ENCODE peak calls at places on chromosomes 2 and 18, in five cellular contexts. U, H, Y, V and M are unnamed samples.

GRCh38 chr2:152826880-152827279 is 108.5 kb downstream of the ARL6IP6 start:
- DNase-seq in Y (peak), V (no peak), H (no peak), U (no peak), M (no peak)

GRCh38 chr18:42141439-42141838 is 186.4 kb downstream of the PIK3C3 start:
- DNase-seq in U (no peak), H (no peak), Y (no peak), V (no peak), M (no peak)

GRCh38 chr2:225124311-225124832 is 82.1 kb upstream of the DOCK10 start:
- DNase-seq in H (no peak), Y (no peak), V (no peak), U (no peak), M (no peak)

GRCh38 chr2:157415632-157416101 is 28.2 kb downstream of the CYTIP start:
- DNase-seq in U (no peak), H (no peak), V (no peak), Y (no peak), M (no peak)

GRCh38 chr2:129761569-129762021 is 217.9 kb upstream of the RAB6C start:
- DNase-seq in H (no peak), V (no peak), U (no peak), Y (no peak), M (no peak)

GRCh38 chr2:202165945-202166344 is 72.5 kb downstream of the SUMO1 start:
- DNase-seq in Y (no peak), U (no peak), H (no peak), V (no peak), M (no peak)

GRCh38 chr2:98705333-98705617 is 25.7 kb downstream of the MGAT4A start:
- DNase-seq in V (no peak), U (no peak), H (peak), Y (no peak), M (no peak)

GRCh38 chr2:190682168-190682567 is 33.3 kb downstream of the NAB1 start:
- DNase-seq in U (no peak), Y (no peak), V (no peak), H (no peak), M (no peak)

GRCh38 chr2:105769504-105769903 is 24.8 kb downstream of the NCK2 start:
- DNase-seq in V (no peak), H (no peak), U (no peak), Y (no peak), M (no peak)

GRCh38 chr2:241070811-241071676 is 31.0 kb downstream of the MTERF4 start:
- DNase-seq in Y (no peak), H (no peak), V (no peak), U (peak), M (no peak)

GRCh38 chr2:64354857-64355680 is 98.9 kb upstream of the LGALSL start:
- DNase-seq in V (peak), Y (no peak), H (no peak), U (no peak), M (no peak)

GRCh38 chr2:85504434-85505261 is 34.3 kb upstream of the MAT2A start:
- DNase-seq in H (no peak), V (peak), U (peak), Y (no peak), M (peak)

GRCh38 chr2:169819106-169819505 is 5.6 kb downstream of the METTL5 start:
- DNase-seq in V (no peak), H (no peak), Y (no peak), U (no peak), M (no peak)

GRCh38 chr2:217981084-217981730 is 21.6 kb downstream of the TNS1 start:
- DNase-seq in V (no peak), H (no peak), Y (no peak), U (no peak), M (no peak)

GRCh38 chr2:98730053-98730850 is 680 bp downstream of the MGAT4A start:
- DNase-seq in V (no peak), H (peak), Y (peak), U (peak), M (peak)

GRCh38 chr2:58834404-58834803 is 593.3 kb upstream of the FANCL start:
- DNase-seq in V (no peak), H (no peak), U (no peak), Y (no peak), M (peak)

GRCh38 chr2:143083636-143084035 is 45.6 kb upstream of the ARHGAP15 start:
- DNase-seq in V (no peak), H (no peak), U (no peak), Y (no peak), M (no peak)

GRCh38 chr2:189580267-189580661 is 322 bp downstream of the SLC40A1 start:
- DNase-seq in Y (no peak), U (peak), V (peak), H (peak), M (peak)

GRCh38 chr2:106867231-106867943 is 18.6 kb downstream of the ST6GAL2 start:
- DNase-seq in V (no peak), H (no peak), U (no peak), Y (no peak), M (no peak)

GRCh38 chr2:30266051-30266621 is 34.8 kb downstream of the LBH start:
- DNase-seq in U (peak), Y (peak), H (peak), V (no peak), M (no peak)
- H3K4me3 ChIP-seq in U (no peak), Y (no peak), H (no peak), V (no peak), M (no peak)

GRCh38 chr18:72613589-72613988 is 69.4 kb upstream of the CBLN2 start:
- DNase-seq in Y (no peak), V (no peak), U (no peak), H (no peak), M (no peak)
- H3K27ac ChIP-seq in Y (no peak), V (no peak), U (no peak), H (no peak), M (no peak)

DNA sequence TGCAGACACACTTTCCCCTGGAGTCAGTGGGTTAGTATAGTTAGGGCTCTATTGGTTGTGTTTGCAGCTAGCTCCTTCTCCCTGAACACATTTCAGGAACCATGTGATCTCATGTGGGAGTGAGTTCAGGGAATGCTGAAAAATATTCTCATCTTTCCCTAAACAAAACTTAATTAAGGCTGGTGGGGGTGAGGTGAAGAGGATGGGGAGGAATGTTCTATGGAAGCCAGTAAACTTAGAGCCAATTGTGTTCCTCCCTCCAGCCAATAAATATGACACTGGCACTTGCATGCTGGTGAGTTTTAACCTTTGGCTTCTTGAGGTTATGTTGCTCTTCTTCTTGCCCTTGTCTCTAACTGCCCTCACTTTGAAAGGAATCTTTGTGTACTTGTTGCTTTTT is 964 bp downstream of the MGAT5 start:
- DNase-seq in V (no peak), U (no peak), H (no peak), Y (no peak), M (no peak)
- H3K4me3 ChIP-seq in V (no peak), U (no peak), H (no peak), Y (peak), M (no peak)

GRCh38 chr18:44624052-44624451 is 56.6 kb upstream of the SETBP1 start:
- DNase-seq in U (no peak), V (no peak), H (no peak), Y (no peak), M (no peak)

GRCh38 chr18:44626807-44627206 is 53.9 kb upstream of the SETBP1 start:
- DNase-seq in U (no peak), H (no peak), Y (no peak), V (no peak), M (no peak)

GRCh38 chr18:44630118-44630517 is 50.6 kb upstream of the SETBP1 start:
- DNase-seq in H (no peak), Y (no peak), V (no peak), U (no peak), M (no peak)

GRCh38 chr18:44625367-44625766 is 55.3 kb upstream of the SETBP1 start:
- DNase-seq in H (no peak), Y (no peak), U (no peak), V (no peak), M (no peak)

GRCh38 chr18:44627245-44627644 is 53.4 kb upstream of the SETBP1 start:
- DNase-seq in H (no peak), U (no peak), V (no peak), Y (no peak), M (no peak)
- H3K27ac ChIP-seq in H (no peak), U (no peak), V (peak), Y (no peak), M (no peak)

GRCh38 chr2:17709897-17710296 is 43.7 kb downstream of the SMC6 start:
- DNase-seq in Y (no peak), U (no peak), V (no peak), H (no peak), M (no peak)
- H3K4me3 ChIP-seq in Y (no peak), U (no peak), V (no peak), H (no peak), M (no peak)

DNA sequence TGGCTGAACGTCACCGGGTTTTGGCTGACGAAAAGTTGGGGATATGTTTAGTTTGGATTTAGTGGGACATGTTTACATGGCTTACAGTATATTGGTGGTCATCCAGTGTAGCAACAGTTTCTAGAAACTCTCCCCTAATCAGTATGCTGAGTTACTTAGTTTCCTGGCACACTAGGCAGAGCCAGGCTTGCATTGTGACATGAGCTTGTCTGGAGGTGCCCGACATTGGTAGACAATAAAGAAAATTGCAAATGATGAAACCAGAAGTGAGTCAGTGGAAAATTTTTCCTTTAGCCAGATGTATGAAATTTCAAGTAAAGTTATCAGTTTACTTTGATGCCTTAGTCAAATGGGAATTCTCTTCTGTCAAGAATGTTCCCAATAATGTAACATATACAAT is 276.1 kb downstream of the RDH14 start:
- DNase-seq in U (no peak), V (no peak), Y (no peak), H (no peak), M (no peak)
- H3K27ac ChIP-seq in U (no peak), V (no peak), Y (no peak), H (no peak), M (no peak)